ENCODE peak calls at places on chromosome 1, in four cellular contexts. L, A, O and E are unnamed samples.

GRCh38 chr1:228958741-228959140 is 223.5 kb downstream of the RHOU start:
- DNase-seq in O (no peak), A (no peak), L (no peak), E (no peak)

GRCh38 chr1:11629626-11630025 is 24.6 kb downstream of the FBXO2 start:
- DNase-seq in O (no peak), A (no peak), L (no peak), E (no peak)

GRCh38 chr1:85068846-85069245 is 20.5 kb upstream of the MCOLN3 start:
- DNase-seq in L (no peak), O (no peak), A (no peak), E (no peak)

GRCh38 chr1:112961072-112961471 is 5.1 kb upstream of the SLC16A1 start:
- DNase-seq in O (no peak), A (no peak), L (no peak), E (no peak)

GRCh38 chr1:145858238-145858936 is 494 bp downstream of the PIAS3 start:
- DNase-seq in O (peak), L (peak), A (peak), E (no peak)

GRCh38 chr1:35894183-35894582 is 11.2 kb downstream of the AGO1 start:
- DNase-seq in L (peak), O (no peak), A (no peak), E (no peak)

GRCh38 chr1:230456478-230456877 is 30.3 kb upstream of the PGBD5 start:
- DNase-seq in L (no peak), A (no peak), O (no peak), E (no peak)

GRCh38 chr1:19596065-19596718 is 47.9 kb upstream of the NBL1 start:
- DNase-seq in O (no peak), A (no peak), L (peak), E (no peak)

GRCh38 chr1:37509181-37509580 is 5.4 kb downstream of the MEAF6 start:
- DNase-seq in L (peak), A (peak), O (no peak), E (no peak)

GRCh38 chr1:86159800-86160199 is 3.2 kb upstream of the COL24A1 start:
- DNase-seq in A (no peak), O (no peak), L (no peak), E (no peak)

GRCh38 chr1:67948155-67949075 is 102.0 kb downstream of the DIRAS3 start:
- DNase-seq in O (no peak), L (peak), A (peak), E (no peak)

GRCh38 chr1:44676484-44677200 is 2.1 kb downstream of the ARMH1 start:
- DNase-seq in A (no peak), L (peak), O (no peak), E (no peak)

GRCh38 chr1:93607814-93608187 is 73.8 kb downstream of the BCAR3 start:
- DNase-seq in L (peak), A (no peak), O (no peak), E (no peak)

GRCh38 chr1:225911207-225912130 is 12.6 kb downstream of the PYCR2 start:
- DNase-seq in O (peak), A (no peak), L (peak), E (no peak)

GRCh38 chr1:110771245-110772022 is 96.7 kb upstream of the KCNA3 start:
- DNase-seq in O (no peak), A (peak), L (no peak), E (peak)

GRCh38 chr1:33080885-33081553 is at the start of gene AZIN2:
- DNase-seq in L (peak), O (peak), A (peak), E (peak)

GRCh38 chr1:248618878-248619277 is 16.0 kb downstream of the OR2T11 start:
- DNase-seq in L (peak), A (peak), O (peak), E (no peak)

GRCh38 chr1:244347942-244348341 is 103.8 kb downstream of the ADSS2 start:
- DNase-seq in L (peak), A (no peak), O (no peak), E (no peak)

GRCh38 chr1:99176753-99177152 is 87.5 kb upstream of the PLPPR4 start:
- DNase-seq in A (no peak), O (no peak), L (peak), E (no peak)

GRCh38 chr1:20124451-20125057 is 5.2 kb upstream of the PLA2G2D start:
- DNase-seq in A (peak), O (no peak), L (peak), E (peak)

GRCh38 chr1:1777950-1778826 is at the start of gene NADK:
- DNase-seq in A (peak), L (peak), O (peak), E (no peak)

GRCh38 chr1:113913312-113913668 is 8.2 kb downstream of the DCLRE1B start:
- DNase-seq in L (no peak), O (no peak), A (no peak), E (no peak)

GRCh38 chr1:178725603-178726517 is 816 bp downstream of the RALGPS2 start:
- DNase-seq in A (peak), O (peak), L (peak), E (peak)

GRCh38 chr1:38291906-38292521 is 245.4 kb upstream of the POU3F1 start:
- DNase-seq in A (no peak), L (no peak), O (no peak), E (no peak)

GRCh38 chr1:236181059-236181458 is 38.7 kb downstream of the GPR137B start:
- DNase-seq in O (no peak), L (peak), A (no peak), E (no peak)

GRCh38 chr1:998905-999796 is 746 bp downstream of the HES4 start:
- DNase-seq in L (peak), O (no peak), A (peak), E (no peak)

GRCh38 chr1:63969461-63969893 is 195.7 kb downstream of the ROR1 start:
- DNase-seq in A (peak), O (no peak), L (peak), E (no peak)

GRCh38 chr1:24501371-24502167 is 1.1 kb upstream of the RCAN3 start:
- DNase-seq in L (no peak), O (peak), A (peak), E (no peak)

GRCh38 chr1:41448831-41449230 is 35.7 kb downstream of the EDN2 start:
- DNase-seq in O (no peak), L (no peak), A (no peak), E (no peak)

GRCh38 chr1:54228638-54229079 is 28.7 kb downstream of the MRPL37 start:
- DNase-seq in O (no peak), A (no peak), L (no peak), E (no peak)

GRCh38 chr1:218705911-218706893 is 361.1 kb downstream of the TGFB2 start:
- DNase-seq in L (peak), A (peak), O (no peak), E (peak)

GRCh38 chr1:245512980-245513578 is 358.3 kb downstream of the KIF26B start:
- DNase-seq in L (no peak), O (no peak), A (no peak), E (no peak)

GRCh38 chr1:89692601-89693503 is 59.9 kb downstream of the LRRC8C start:
- DNase-seq in L (peak), O (no peak), A (no peak), E (no peak)

GRCh38 chr1:61182049-61182448 is 99.7 kb downstream of the NFIA start:
- DNase-seq in O (no peak), L (peak), A (no peak), E (no peak)

GRCh38 chr1:8021676-8022266 is 4.3 kb downstream of the ERRFI1 start:
- DNase-seq in A (no peak), O (no peak), L (no peak), E (no peak)

GRCh38 chr1:229165327-229165726 is 105.6 kb upstream of the RAB4A start:
- DNase-seq in A (no peak), O (no peak), L (no peak), E (no peak)

GRCh38 chr1:93816970-93817738 is 61.9 kb downstream of the DNTTIP2 start:
- DNase-seq in L (peak), O (no peak), A (no peak), E (no peak)

GRCh38 chr1:243482237-243483022 is 226.6 kb downstream of the SDCCAG8 start:
- DNase-seq in A (peak), O (no peak), L (peak), E (peak)

GRCh38 chr1:84855168-84855567 is 37.8 kb downstream of the LPAR3 start:
- DNase-seq in A (peak), O (no peak), L (peak), E (no peak)

GRCh38 chr1:81801834-81802531 is 1.2 kb downstream of the ADGRL2 start:
- DNase-seq in O (no peak), A (peak), L (peak), E (no peak)

DNA sequence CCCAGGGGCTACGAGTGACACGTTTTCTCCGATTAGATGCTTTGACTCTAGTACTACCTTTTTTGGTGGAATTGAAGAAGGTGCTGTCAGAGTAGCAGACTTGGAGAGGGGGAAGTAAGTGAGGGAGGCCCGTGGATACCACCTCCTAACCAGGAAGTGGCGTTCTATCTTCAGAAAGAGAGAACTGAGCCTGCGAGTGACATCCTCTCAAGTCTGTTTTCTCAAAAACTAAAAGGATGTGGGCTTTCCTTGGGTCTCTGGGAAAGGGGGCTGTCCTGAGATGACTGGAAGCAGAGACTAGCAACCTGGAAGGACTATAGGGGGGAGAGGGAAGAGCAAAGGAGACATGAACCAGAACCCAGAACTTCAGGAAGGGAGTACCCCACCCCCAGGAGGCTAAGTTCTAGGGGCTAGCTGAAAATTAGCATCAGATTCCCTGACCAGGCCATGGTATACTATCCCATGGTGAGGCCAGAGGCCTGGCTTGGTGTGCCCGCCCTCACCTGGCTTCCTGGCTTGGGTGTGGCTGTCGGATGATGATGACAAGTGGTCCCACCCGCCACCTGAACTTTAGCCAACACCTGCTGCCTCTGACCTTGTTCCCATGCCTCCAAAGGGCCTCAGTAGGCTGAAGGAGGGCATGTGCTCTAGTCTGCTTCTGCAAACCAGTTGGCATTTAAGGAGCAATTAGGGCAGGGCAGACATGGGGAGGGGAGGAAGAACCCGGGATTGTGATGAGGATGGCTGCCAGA is 49.1 kb downstream of the ATP2B4 start:
- DNase-seq in O (no peak), A (no peak), L (no peak), E (no peak)
- H3K27ac ChIP-seq in O (peak), A (no peak), L (no peak), E (peak)

GRCh38 chr1:91710261-91710660 is 175.7 kb downstream of the TGFBR3 start:
- DNase-seq in L (no peak), A (no peak), O (no peak), E (no peak)
- H3K27ac ChIP-seq in L (no peak), A (no peak), O (no peak), E (no peak)

GRCh38 chr1:153540394-153541361 is at the start of gene S100A5:
- DNase-seq in O (peak), L (peak), A (peak), E (no peak)
- H3K27ac ChIP-seq in O (peak), L (no peak), A (no peak), E (peak)

GRCh38 chr1:91609571-91609970 is 108.9 kb downstream of the CDC7 start:
- DNase-seq in A (peak), L (peak), O (no peak), E (peak)

GRCh38 chr1:91610102-91610501 is 109.5 kb downstream of the CDC7 start:
- DNase-seq in L (no peak), A (no peak), O (no peak), E (no peak)

GRCh38 chr1:91608876-91609275 is 108.2 kb downstream of the CDC7 start:
- DNase-seq in L (peak), O (no peak), A (peak), E (peak)

GRCh38 chr1:91611498-91611917 is 110.9 kb downstream of the CDC7 start:
- DNase-seq in O (no peak), L (no peak), A (no peak), E (no peak)

DNA sequence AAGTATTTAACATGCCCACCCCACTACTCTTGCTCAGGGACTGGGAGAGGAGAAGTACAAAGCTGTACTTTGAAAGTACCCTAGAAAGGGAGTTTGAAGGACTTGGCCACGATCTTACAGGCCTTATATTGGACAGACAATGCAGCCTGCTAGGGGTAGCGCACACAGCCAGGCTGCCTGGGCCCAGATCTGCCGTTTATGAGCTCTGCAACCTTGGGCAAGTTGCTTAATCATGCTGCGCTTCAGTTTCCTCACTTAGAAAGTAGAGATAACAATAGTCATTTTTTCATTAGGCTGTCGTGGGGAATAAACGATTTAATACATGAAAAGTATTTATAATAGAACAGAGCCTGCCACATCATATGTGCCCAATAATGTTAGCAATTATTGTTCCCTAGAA is 110.2 kb downstream of the CDC7 start:
- DNase-seq in L (no peak), O (no peak), A (no peak), E (no peak)
- H3K27ac ChIP-seq in L (no peak), O (no peak), A (no peak), E (no peak)

GRCh38 chr1:180563013-180563827 is 4.5 kb downstream of the OVAAL start:
- DNase-seq in A (peak), L (peak), O (no peak), E (no peak)

GRCh38 chr1:180560868-180561600 is 2.3 kb downstream of the OVAAL start:
- DNase-seq in A (peak), O (no peak), L (peak), E (no peak)

GRCh38 chr1:180565472-180565871 is 6.7 kb downstream of the OVAAL start:
- DNase-seq in L (no peak), O (no peak), A (no peak), E (no peak)

GRCh38 chr1:180560200-180560867 is 1.6 kb downstream of the OVAAL start:
- DNase-seq in A (no peak), O (no peak), L (no peak), E (no peak)

GRCh38 chr1:180562582-180562981 is 3.8 kb downstream of the OVAAL start:
- DNase-seq in O (no peak), A (no peak), L (no peak), E (no peak)
- H3K27ac ChIP-seq in O (no peak), A (no peak), L (peak), E (peak)

DNA sequence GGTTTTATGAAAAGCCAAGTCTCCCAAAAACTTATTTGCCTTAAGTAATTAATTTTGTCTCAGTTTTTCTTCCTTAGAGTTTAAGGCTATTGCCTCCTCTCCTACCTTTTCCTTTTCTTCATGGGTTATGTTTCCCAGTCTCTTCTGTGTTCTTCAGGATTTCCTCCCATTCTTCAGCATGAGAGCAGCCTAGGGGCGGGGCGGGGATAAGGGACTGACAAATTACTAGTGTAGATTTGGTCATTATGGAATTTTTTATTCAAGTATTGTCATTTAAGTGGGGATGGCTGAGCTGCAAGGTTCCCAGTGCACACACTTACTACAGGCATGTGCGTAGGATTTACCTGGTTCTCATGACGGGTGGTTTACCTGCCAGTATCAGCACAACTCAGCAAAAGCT is 35.2 kb upstream of the PIGV start:
- DNase-seq in A (no peak), O (no peak), L (no peak), E (no peak)
- H3K27ac ChIP-seq in A (no peak), O (no peak), L (no peak), E (peak)

GRCh38 chr1:150974580-150975478 is at the start of gene CERS2:
- DNase-seq in L (peak), O (peak), A (peak), E (no peak)

GRCh38 chr1:150973826-150974579 is 632 bp downstream of the CERS2 start:
- DNase-seq in L (no peak), A (peak), O (peak), E (no peak)

GRCh38 chr1:150979007-150979722 is 2.9 kb upstream of the ANXA9 start:
- DNase-seq in L (peak), A (peak), O (peak), E (no peak)

GRCh38 chr1:150976879-150977694 is 2.5 kb upstream of the CERS2 start:
- DNase-seq in L (no peak), O (peak), A (peak), E (no peak)

DNA sequence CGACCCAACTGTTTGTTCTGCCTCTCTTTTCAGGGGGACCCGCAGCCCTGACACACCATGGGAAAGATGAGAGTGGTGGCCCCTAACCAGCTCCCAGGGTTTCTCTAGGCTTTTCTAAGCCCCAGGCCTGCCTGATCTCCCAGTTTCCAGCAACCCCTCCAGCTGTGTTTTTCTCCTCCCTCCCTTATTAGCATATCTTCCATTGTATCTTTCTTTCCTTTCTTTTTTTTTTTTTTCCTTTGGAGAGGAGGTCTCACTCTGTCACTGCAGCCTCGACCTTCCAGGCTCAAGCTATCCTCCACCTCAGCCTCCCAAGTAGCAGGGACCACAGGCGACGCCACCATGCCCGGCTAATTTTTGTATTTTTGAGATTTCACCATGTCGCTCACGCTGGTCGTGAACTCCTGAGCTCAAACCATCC is 1.8 kb upstream of the CERS2 start:
- DNase-seq in L (no peak), O (no peak), A (no peak), E (no peak)
- H3K27ac ChIP-seq in L (no peak), O (no peak), A (no peak), E (peak)

GRCh38 chr1:55479970-55480369 is 264.8 kb upstream of the USP24 start:
- DNase-seq in O (no peak), A (no peak), L (no peak), E (no peak)
- H3K27ac ChIP-seq in O (no peak), A (no peak), L (no peak), E (no peak)

GRCh38 chr1:101239095-101240040 is 2.5 kb downstream of the S1PR1 start:
- DNase-seq in O (peak), L (no peak), A (no peak), E (no peak)

GRCh38 chr1:101237229-101237837 is 514 bp downstream of the S1PR1 start:
- DNase-seq in O (peak), L (peak), A (peak), E (no peak)

GRCh38 chr1:101238681-101239094 is 1.9 kb downstream of the S1PR1 start:
- DNase-seq in O (peak), L (peak), A (peak), E (peak)

GRCh38 chr1:101236546-101237228 is at the start of gene S1PR1:
- DNase-seq in L (peak), A (peak), O (peak), E (no peak)

DNA sequence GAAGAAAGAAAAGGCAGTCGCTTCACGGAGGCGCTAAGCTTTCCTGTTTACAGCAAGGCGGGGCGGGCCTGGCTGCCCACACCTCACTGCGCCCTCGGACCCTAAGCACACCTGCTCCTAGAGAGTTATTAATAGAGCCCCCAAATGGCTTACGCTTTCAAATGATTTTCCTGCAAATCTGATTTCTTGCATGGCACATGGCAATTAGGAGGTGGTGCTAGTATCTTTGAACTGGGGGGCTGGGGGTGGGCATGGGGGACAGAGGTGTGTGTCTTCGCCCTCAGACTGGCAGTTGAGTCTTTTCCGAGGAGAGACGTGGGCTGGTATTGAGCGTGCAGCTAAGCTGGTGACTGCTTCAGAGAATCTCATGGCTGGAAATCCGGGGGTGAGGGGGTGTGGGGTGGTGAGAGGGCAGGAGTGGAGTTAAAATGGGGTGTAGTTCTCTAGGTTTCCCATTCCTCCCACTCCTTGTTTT is 1.3 kb downstream of the S1PR1 start:
- DNase-seq in A (no peak), O (peak), L (no peak), E (no peak)
- H3K27ac ChIP-seq in A (peak), O (peak), L (peak), E (peak)